ENCODE peak calls at places on chromosomes 5 and 9, in seven cellular contexts. S is ecto neural progenitor cell, W is C1 segment of cervical spinal cord, D is substantia nigra, L is upper lobe of left lung, O is cardiac muscle cell, R is activated T-cell treated with anti-CD3 and anti-CD28 coated beads for 1 hour. M is an unnamed sample.
A peak's percentile ranks its signal among the peaks of the same experiment; 100 is the strongest.

GRCh38 chr5:67306997-67307580 is 110.5 kb upstream of the CD180 start:
- DNase-seq in R (no peak), W (no peak), O (no peak), L (no peak), D (no peak), S (no peak), M (no peak)

GRCh38 chr9:137461663-137462395 is 2.7 kb upstream of the NSMF start:
- DNase-seq in O (peak; percentile 59), W (no peak), S (peak; percentile 88), R (peak; percentile 62), D (no peak), L (peak; percentile 70), M (no peak)

GRCh38 chr5:142922223-142922952 is 152.2 kb downstream of the ARHGAP26 start:
- DNase-seq in R (no peak), D (no peak), O (peak; percentile 61), S (no peak), L (no peak), W (no peak), M (no peak)

GRCh38 chr5:94276751-94277150 is 341.7 kb downstream of the KIAA0825 start:
- DNase-seq in S (no peak), W (no peak), D (no peak), L (no peak), R (no peak), O (no peak), M (no peak)

GRCh38 chr9:91755761-91756638 is 194.0 kb downstream of the ROR2 start:
- DNase-seq in L (no peak), S (no peak), W (no peak), R (no peak), O (no peak), D (no peak), M (no peak)

GRCh38 chr5:72040513-72040912 is 66.8 kb upstream of the MAP1B start:
- DNase-seq in W (no peak), L (no peak), S (no peak), D (no peak), O (no peak), R (no peak), M (no peak)

GRCh38 chr9:81266674-81267073 is 422.7 kb downstream of the TLE1 start:
- DNase-seq in L (no peak), O (no peak), W (no peak), D (no peak), S (no peak), R (no peak), M (no peak)

GRCh38 chr5:52356311-52356918 is 431.3 kb upstream of the ITGA1 start:
- DNase-seq in R (no peak), S (no peak), D (no peak), W (no peak), O (peak; percentile 26), L (no peak), M (no peak)

GRCh38 chr9:15282567-15282966 is 24.4 kb downstream of the TTC39B start:
- DNase-seq in R (no peak), D (no peak), W (no peak), S (no peak), O (no peak), L (no peak), M (no peak)

GRCh38 chr9:87370003-87370685 is 127.5 kb upstream of the DAPK1 start:
- DNase-seq in S (no peak), W (no peak), L (no peak), O (no peak), R (no peak), D (no peak), M (no peak)

GRCh38 chr9:134570726-134571325 is 70.8 kb upstream of the COL5A1 start:
- DNase-seq in S (peak; percentile 28), D (no peak), L (peak; percentile 14), W (no peak), O (no peak), R (no peak), M (no peak)

GRCh38 chr5:156815988-156816599 is 34.0 kb upstream of the PPP1R2B start:
- DNase-seq in S (no peak), O (peak; percentile 36), D (no peak), R (no peak), W (no peak), L (no peak), M (no peak)

GRCh38 chr5:159100022-159100927 is 559 bp upstream of the EBF1 start:
- DNase-seq in W (peak; percentile 86), S (peak; percentile 97), O (peak; percentile 95), D (peak; percentile 86), R (peak; percentile 66), L (peak; percentile 83), M (no peak)

GRCh38 chr5:123142206-123142915 is 53.3 kb downstream of the PRDM6 start:
- DNase-seq in W (no peak), S (no peak), O (no peak), D (no peak), R (no peak), L (no peak), M (no peak)

GRCh38 chr9:37293664-37294524 is 128.6 kb upstream of the GRHPR start:
- DNase-seq in O (no peak), S (no peak), L (no peak), D (no peak), W (no peak), R (no peak), M (no peak)

GRCh38 chr9:129242971-129243561 is 65.0 kb upstream of the IER5L start:
- DNase-seq in W (no peak), L (no peak), D (no peak), R (no peak), S (no peak), O (no peak), M (no peak)

GRCh38 chr5:150615141-150615699 is 25.2 kb upstream of the SYNPO start:
- DNase-seq in W (no peak), L (no peak), R (no peak), O (no peak), D (no peak), S (no peak), M (no peak)

GRCh38 chr9:108703414-108703813 is 152.4 kb downstream of the ACTL7B start:
- DNase-seq in W (no peak), O (no peak), S (no peak), L (no peak), D (no peak), R (no peak), M (no peak)

GRCh38 chr5:148268556-148268955 is at the start of gene SPINK13:
- DNase-seq in O (no peak), D (no peak), S (no peak), W (no peak), L (no peak), R (no peak), M (no peak)

GRCh38 chr9:114953917-114954316 is 23.5 kb upstream of the TNFSF8 start:
- DNase-seq in O (no peak), W (no peak), S (no peak), R (no peak), D (no peak), L (peak; percentile 59), M (peak; percentile 47)

GRCh38 chr9:91408475-91408874 is 15.2 kb downstream of the NFIL3 start:
- DNase-seq in W (no peak), D (no peak), R (no peak), L (no peak), O (no peak), S (no peak), M (no peak)

GRCh38 chr9:119003218-119003617 is 366.0 kb downstream of the BRINP1 start:
- DNase-seq in D (no peak), S (no peak), O (no peak), L (no peak), W (no peak), R (no peak), M (no peak)

GRCh38 chr5:140256726-140257125 is 46.2 kb downstream of the PFDN1 start:
- DNase-seq in S (no peak), L (no peak), W (no peak), D (no peak), R (no peak), O (no peak), M (no peak)